ENCODE peak calls at places on chromosomes 4 and X, in ten cellular contexts. One of them, this sample, is unnamed.

GRCh38 chrX:63525491-63525890 is 174.4 kb upstream of the SPIN4 start:
- DNase-seq in fibroblast of lung: no peak
- DNase-seq in fibroblast of pulmonary artery: no peak
- DNase-seq in heart right ventricle: no peak
- DNase-seq in GM23248: no peak
- DNase-seq in WERI-Rb-1: no peak
- DNase-seq in upper lobe of right lung: no peak
- DNase-seq in SJSA1: no peak
- DNase-seq in lower lobe of right lung: no peak
- DNase-seq in DND-41: no peak
- DNase-seq in this sample: no peak

GRCh38 chrX:53244610-53245009 is 19.6 kb upstream of the KDM5C start:
- DNase-seq in DND-41: no peak
- DNase-seq in WERI-Rb-1: no peak
- DNase-seq in fibroblast of pulmonary artery: no peak
- DNase-seq in heart right ventricle: no peak
- DNase-seq in fibroblast of lung: no peak
- DNase-seq in SJSA1: no peak
- DNase-seq in GM23248: peak
- DNase-seq in lower lobe of right lung: no peak
- DNase-seq in upper lobe of right lung: no peak
- DNase-seq in this sample: no peak

GRCh38 chr4:34723606-34724005 is 1520.7 kb downstream of the ARAP2 start:
- DNase-seq in GM23248: no peak
- DNase-seq in SJSA1: no peak
- DNase-seq in lower lobe of right lung: no peak
- DNase-seq in upper lobe of right lung: no peak
- DNase-seq in WERI-Rb-1: no peak
- DNase-seq in DND-41: no peak
- DNase-seq in fibroblast of lung: no peak
- DNase-seq in heart right ventricle: no peak
- DNase-seq in fibroblast of pulmonary artery: no peak
- DNase-seq in this sample: no peak

GRCh38 chr4:38177035-38177791 is 217.0 kb downstream of the PTTG2 start:
- DNase-seq in DND-41: peak
- DNase-seq in fibroblast of lung: peak
- DNase-seq in heart right ventricle: peak
- DNase-seq in upper lobe of right lung: no peak
- DNase-seq in WERI-Rb-1: no peak
- DNase-seq in GM23248: peak
- DNase-seq in SJSA1: no peak
- DNase-seq in lower lobe of right lung: no peak
- DNase-seq in fibroblast of pulmonary artery: peak
- DNase-seq in this sample: peak

GRCh38 chr4:84691170-84691691 is 108.3 kb downstream of the CDS1 start:
- DNase-seq in fibroblast of lung: peak
- DNase-seq in DND-41: no peak
- DNase-seq in fibroblast of pulmonary artery: peak
- DNase-seq in GM23248: peak
- DNase-seq in upper lobe of right lung: no peak
- DNase-seq in SJSA1: peak
- DNase-seq in lower lobe of right lung: no peak
- DNase-seq in heart right ventricle: no peak
- DNase-seq in WERI-Rb-1: no peak
- DNase-seq in this sample: peak

GRCh38 chr4:142331132-142331531 is 515.0 kb downstream of the INPP4B start:
- DNase-seq in fibroblast of lung: peak
- DNase-seq in GM23248: no peak
- DNase-seq in upper lobe of right lung: no peak
- DNase-seq in fibroblast of pulmonary artery: no peak
- DNase-seq in SJSA1: no peak
- DNase-seq in lower lobe of right lung: no peak
- DNase-seq in WERI-Rb-1: no peak
- DNase-seq in DND-41: no peak
- DNase-seq in heart right ventricle: peak
- DNase-seq in this sample: no peak

GRCh38 chr4:141371206-141371605 is 150.5 kb downstream of the ZNF330 start:
- DNase-seq in heart right ventricle: no peak
- DNase-seq in fibroblast of pulmonary artery: no peak
- DNase-seq in DND-41: no peak
- DNase-seq in upper lobe of right lung: no peak
- DNase-seq in fibroblast of lung: no peak
- DNase-seq in WERI-Rb-1: no peak
- DNase-seq in GM23248: no peak
- DNase-seq in lower lobe of right lung: no peak
- DNase-seq in SJSA1: no peak
- DNase-seq in this sample: peak

GRCh38 chr4:165625281-165625680 is 246.5 kb downstream of the CPE start:
- DNase-seq in DND-41: no peak
- DNase-seq in lower lobe of right lung: no peak
- DNase-seq in WERI-Rb-1: no peak
- DNase-seq in heart right ventricle: no peak
- DNase-seq in SJSA1: no peak
- DNase-seq in upper lobe of right lung: no peak
- DNase-seq in fibroblast of pulmonary artery: peak
- DNase-seq in fibroblast of lung: no peak
- DNase-seq in GM23248: no peak
- DNase-seq in this sample: peak

GRCh38 chr4:37989398-37990260 is 29.4 kb downstream of the PTTG2 start:
- DNase-seq in GM23248: no peak
- DNase-seq in lower lobe of right lung: no peak
- DNase-seq in fibroblast of lung: no peak
- DNase-seq in WERI-Rb-1: no peak
- DNase-seq in DND-41: no peak
- DNase-seq in heart right ventricle: no peak
- DNase-seq in SJSA1: no peak
- DNase-seq in fibroblast of pulmonary artery: no peak
- DNase-seq in upper lobe of right lung: no peak
- DNase-seq in this sample: no peak

GRCh38 chr4:110515676-110516075 is 39.7 kb downstream of the ENPEP start:
- DNase-seq in DND-41: peak
- DNase-seq in fibroblast of pulmonary artery: no peak
- DNase-seq in lower lobe of right lung: no peak
- DNase-seq in heart right ventricle: no peak
- DNase-seq in WERI-Rb-1: no peak
- DNase-seq in SJSA1: no peak
- DNase-seq in fibroblast of lung: no peak
- DNase-seq in GM23248: no peak
- DNase-seq in upper lobe of right lung: no peak
- DNase-seq in this sample: peak

GRCh38 chr4:110512901-110513300 is 36.9 kb downstream of the ENPEP start:
- DNase-seq in upper lobe of right lung: no peak
- DNase-seq in heart right ventricle: no peak
- DNase-seq in lower lobe of right lung: no peak
- DNase-seq in WERI-Rb-1: no peak
- DNase-seq in DND-41: no peak
- DNase-seq in SJSA1: no peak
- DNase-seq in fibroblast of lung: no peak
- DNase-seq in GM23248: no peak
- DNase-seq in fibroblast of pulmonary artery: no peak
- DNase-seq in this sample: no peak

GRCh38 chr4:110514889-110515479 is 39.0 kb downstream of the ENPEP start:
- DNase-seq in WERI-Rb-1: no peak
- DNase-seq in GM23248: peak
- DNase-seq in SJSA1: no peak
- DNase-seq in heart right ventricle: no peak
- DNase-seq in fibroblast of lung: peak
- DNase-seq in fibroblast of pulmonary artery: peak
- DNase-seq in upper lobe of right lung: no peak
- DNase-seq in lower lobe of right lung: no peak
- DNase-seq in DND-41: no peak
- DNase-seq in this sample: peak

GRCh38 chr4:110518889-110519490 is 43.0 kb downstream of the ENPEP start:
- DNase-seq in heart right ventricle: no peak
- DNase-seq in fibroblast of pulmonary artery: peak
- DNase-seq in DND-41: peak
- DNase-seq in GM23248: peak
- DNase-seq in upper lobe of right lung: no peak
- DNase-seq in lower lobe of right lung: no peak
- DNase-seq in WERI-Rb-1: peak
- DNase-seq in SJSA1: no peak
- DNase-seq in fibroblast of lung: peak
- DNase-seq in this sample: peak

GRCh38 chr4:110516106-110516922 is 40.4 kb downstream of the ENPEP start:
- DNase-seq in DND-41: peak
- DNase-seq in fibroblast of pulmonary artery: peak
- DNase-seq in heart right ventricle: peak
- DNase-seq in upper lobe of right lung: peak
- DNase-seq in SJSA1: peak
- DNase-seq in fibroblast of lung: peak
- DNase-seq in lower lobe of right lung: peak
- DNase-seq in GM23248: peak
- DNase-seq in WERI-Rb-1: peak
- DNase-seq in this sample: peak
- H3K4me3 ChIP-seq in DND-41: peak
- H3K4me3 ChIP-seq in fibroblast of pulmonary artery: peak
- H3K4me3 ChIP-seq in heart right ventricle: peak
- H3K4me3 ChIP-seq in upper lobe of right lung: peak
- H3K4me3 ChIP-seq in SJSA1: peak
- H3K4me3 ChIP-seq in fibroblast of lung: peak
- H3K4me3 ChIP-seq in lower lobe of right lung: peak
- H3K4me3 ChIP-seq in GM23248: no peak
- H3K4me3 ChIP-seq in WERI-Rb-1: peak
- H3K4me3 ChIP-seq in this sample: peak

GRCh38 chrX:140501321-140501720 is 3.5 kb downstream of the SOX3 start:
- DNase-seq in GM23248: no peak
- DNase-seq in upper lobe of right lung: no peak
- DNase-seq in fibroblast of pulmonary artery: no peak
- DNase-seq in lower lobe of right lung: no peak
- DNase-seq in DND-41: no peak
- DNase-seq in SJSA1: no peak
- DNase-seq in heart right ventricle: no peak
- DNase-seq in fibroblast of lung: no peak
- DNase-seq in WERI-Rb-1: no peak
- DNase-seq in this sample: no peak

GRCh38 chrX:140503714-140504351 is 1.0 kb downstream of the SOX3 start:
- DNase-seq in WERI-Rb-1: no peak
- DNase-seq in fibroblast of pulmonary artery: peak
- DNase-seq in lower lobe of right lung: no peak
- DNase-seq in fibroblast of lung: no peak
- DNase-seq in upper lobe of right lung: no peak
- DNase-seq in GM23248: peak
- DNase-seq in SJSA1: no peak
- DNase-seq in DND-41: no peak
- DNase-seq in heart right ventricle: no peak
- DNase-seq in this sample: peak

GRCh38 chrX:140503230-140503585 is 1.7 kb downstream of the SOX3 start:
- DNase-seq in heart right ventricle: no peak
- DNase-seq in upper lobe of right lung: no peak
- DNase-seq in lower lobe of right lung: no peak
- DNase-seq in fibroblast of pulmonary artery: no peak
- DNase-seq in GM23248: no peak
- DNase-seq in fibroblast of lung: no peak
- DNase-seq in WERI-Rb-1: no peak
- DNase-seq in SJSA1: no peak
- DNase-seq in DND-41: no peak
- DNase-seq in this sample: no peak

GRCh38 chrX:140501940-140502468 is 2.9 kb downstream of the SOX3 start:
- DNase-seq in SJSA1: no peak
- DNase-seq in WERI-Rb-1: no peak
- DNase-seq in fibroblast of lung: no peak
- DNase-seq in fibroblast of pulmonary artery: no peak
- DNase-seq in GM23248: no peak
- DNase-seq in upper lobe of right lung: no peak
- DNase-seq in heart right ventricle: no peak
- DNase-seq in DND-41: no peak
- DNase-seq in lower lobe of right lung: no peak
- DNase-seq in this sample: no peak

GRCh38 chrX:140502491-140503229 is 2.2 kb downstream of the SOX3 start:
- DNase-seq in fibroblast of pulmonary artery: no peak
- DNase-seq in DND-41: no peak
- DNase-seq in GM23248: peak
- DNase-seq in SJSA1: no peak
- DNase-seq in WERI-Rb-1: no peak
- DNase-seq in lower lobe of right lung: no peak
- DNase-seq in upper lobe of right lung: no peak
- DNase-seq in heart right ventricle: no peak
- DNase-seq in fibroblast of lung: no peak
- DNase-seq in this sample: no peak
- H3K4me3 ChIP-seq in fibroblast of pulmonary artery: no peak
- H3K4me3 ChIP-seq in DND-41: no peak
- H3K4me3 ChIP-seq in GM23248: no peak
- H3K4me3 ChIP-seq in SJSA1: no peak
- H3K4me3 ChIP-seq in WERI-Rb-1: no peak
- H3K4me3 ChIP-seq in lower lobe of right lung: no peak
- H3K4me3 ChIP-seq in upper lobe of right lung: no peak
- H3K4me3 ChIP-seq in heart right ventricle: no peak
- H3K4me3 ChIP-seq in fibroblast of lung: no peak
- H3K4me3 ChIP-seq in this sample: no peak

DNA sequence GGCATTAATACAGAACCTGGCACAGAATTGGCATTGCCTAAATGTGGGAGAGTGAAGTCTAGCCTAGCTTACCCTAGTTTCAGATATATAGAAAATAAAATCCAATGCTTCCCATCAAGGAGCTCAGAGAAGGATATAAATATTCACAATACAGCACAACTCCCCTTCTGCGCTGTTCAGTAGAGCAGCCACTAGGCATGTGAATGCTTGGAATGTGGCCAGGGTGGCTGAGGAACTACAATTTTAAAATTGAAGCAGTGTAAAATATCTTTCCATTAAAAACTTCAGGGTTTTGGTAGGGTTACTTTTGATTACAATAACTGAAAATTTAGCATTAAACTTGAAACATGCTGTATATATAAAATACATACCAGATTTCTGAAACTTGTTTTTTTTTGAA is 19.5 kb downstream of the ZNF518B start:
- DNase-seq in fibroblast of lung: no peak
- DNase-seq in DND-41: no peak
- DNase-seq in heart right ventricle: no peak
- DNase-seq in fibroblast of pulmonary artery: no peak
- DNase-seq in GM23248: peak
- DNase-seq in lower lobe of right lung: no peak
- DNase-seq in upper lobe of right lung: no peak
- DNase-seq in SJSA1: no peak
- DNase-seq in WERI-Rb-1: no peak
- DNase-seq in this sample: no peak
- H3K4me3 ChIP-seq in fibroblast of lung: no peak
- H3K4me3 ChIP-seq in DND-41: no peak
- H3K4me3 ChIP-seq in heart right ventricle: no peak
- H3K4me3 ChIP-seq in fibroblast of pulmonary artery: no peak
- H3K4me3 ChIP-seq in GM23248: no peak
- H3K4me3 ChIP-seq in lower lobe of right lung: no peak
- H3K4me3 ChIP-seq in upper lobe of right lung: no peak
- H3K4me3 ChIP-seq in SJSA1: no peak
- H3K4me3 ChIP-seq in WERI-Rb-1: no peak
- H3K4me3 ChIP-seq in this sample: no peak

DNA sequence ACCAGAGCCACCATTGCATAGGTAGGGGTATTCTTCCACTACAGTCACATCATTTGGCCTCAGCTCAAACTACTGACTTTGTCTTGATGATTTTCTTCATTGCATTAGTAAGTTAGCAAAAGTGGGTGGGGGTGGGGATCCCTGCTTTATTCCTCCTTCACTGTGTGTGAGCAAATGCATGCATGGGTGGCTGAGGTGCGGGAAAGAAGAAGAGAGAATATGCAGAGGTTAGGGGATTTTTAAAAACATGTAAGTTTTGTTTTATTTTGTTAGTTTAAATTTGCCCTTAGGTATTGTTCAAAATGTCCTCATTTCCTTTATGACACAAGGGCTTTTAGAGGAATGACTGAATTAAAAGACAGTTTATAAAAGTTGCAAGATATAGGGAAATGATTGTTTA is 79.6 kb upstream of the ATOH1 start:
- DNase-seq in heart right ventricle: no peak
- DNase-seq in lower lobe of right lung: no peak
- DNase-seq in DND-41: no peak
- DNase-seq in SJSA1: no peak
- DNase-seq in fibroblast of pulmonary artery: no peak
- DNase-seq in fibroblast of lung: no peak
- DNase-seq in WERI-Rb-1: no peak
- DNase-seq in upper lobe of right lung: no peak
- DNase-seq in GM23248: no peak
- DNase-seq in this sample: no peak
- H3K4me3 ChIP-seq in heart right ventricle: no peak
- H3K4me3 ChIP-seq in lower lobe of right lung: no peak
- H3K4me3 ChIP-seq in DND-41: no peak
- H3K4me3 ChIP-seq in SJSA1: no peak
- H3K4me3 ChIP-seq in fibroblast of pulmonary artery: no peak
- H3K4me3 ChIP-seq in fibroblast of lung: no peak
- H3K4me3 ChIP-seq in WERI-Rb-1: no peak
- H3K4me3 ChIP-seq in upper lobe of right lung: no peak
- H3K4me3 ChIP-seq in GM23248: no peak
- H3K4me3 ChIP-seq in this sample: no peak

This sample was measured in fibroblast of the aortic adventitia.